ENCODE peak calls at places on chromosomes 12 and 14, in five cellular contexts. H is IMR-90, M is fibroblast of villous mesenchyme, O is RWPE2, P is lung. T is an unnamed sample.

GRCh38 chr14:67493092-67493717 is 4.7 kb upstream of the TMEM229B start:
- DNase-seq in H (no peak), M (no peak), O (no peak), P (no peak), T (no peak)

GRCh38 chr14:42421377-42422078 is 814.9 kb downstream of the LRFN5 start:
- DNase-seq in H (no peak), M (no peak), O (no peak), P (no peak), T (no peak)

GRCh38 chr12:118645219-118645618 is 268.9 kb downstream of the SUDS3 start:
- DNase-seq in H (no peak), M (no peak), O (no peak), P (no peak), T (no peak)

GRCh38 chr12:57627504-57628279 is 5.3 kb downstream of the B4GALNT1 start:
- DNase-seq in H (no peak), M (no peak), O (peak; percentile 59), P (no peak), T (no peak)

GRCh38 chr12:98901189-98901588 is 256.1 kb downstream of the APAF1 start:
- DNase-seq in H (no peak), M (no peak), O (no peak), P (no peak), T (no peak)

GRCh38 chr12:54437243-54437642 is 18.2 kb upstream of the ITGA5 start:
- DNase-seq in H (no peak), M (no peak), O (no peak), P (no peak), T (no peak)

GRCh38 chr12:54428050-54429013 is 9.3 kb upstream of the ITGA5 start:
- DNase-seq in H (peak; percentile 68), M (peak; percentile 45), O (peak; percentile 89), P (no peak), T (no peak)

GRCh38 chr14:54355698-54356097 is 41.1 kb upstream of the CDKN3 start:
- DNase-seq in H (no peak), M (no peak), O (no peak), P (no peak), T (no peak)

GRCh38 chr12:26346748-26347147 is 151.4 kb downstream of the SSPN start:
- DNase-seq in H (peak; percentile 62), M (peak; percentile 3), O (no peak), P (no peak), T (no peak)

GRCh38 chr14:100592461-100592871 is 5.2 kb upstream of the BEGAIN start:
- DNase-seq in H (no peak), M (no peak), O (peak; percentile 70), P (no peak), T (no peak)

GRCh38 chr14:21894003-21894897 is 220.6 kb upstream of the OR4E1 start:
- DNase-seq in H (no peak), M (no peak), O (no peak), P (no peak), T (no peak)

GRCh38 chr12:132026796-132027500 is 77.2 kb downstream of the EP400 start:
- DNase-seq in H (no peak), M (no peak), O (no peak), P (no peak), T (no peak)

GRCh38 chr14:73014105-73014504 is 12.8 kb downstream of the ZFYVE1 start:
- DNase-seq in H (peak; percentile 83), M (peak; percentile 42), O (no peak), P (no peak), T (no peak)

GRCh38 chr12:75212072-75212471 is 2.4 kb upstream of the KCNC2 start:
- DNase-seq in H (no peak), M (no peak), O (no peak), P (no peak), T (no peak)

GRCh38 chr12:103523771-103524170 is 28.0 kb upstream of the C12orf42 start:
- DNase-seq in H (no peak), M (no peak), O (no peak), P (no peak), T (no peak)

GRCh38 chr12:4909734-4910501 is at the start of gene KCNA1:
- DNase-seq in H (no peak), M (no peak), O (no peak), P (no peak), T (no peak)

GRCh38 chr12:91467686-91468085 is 285.1 kb upstream of the DCN start:
- DNase-seq in H (no peak), M (no peak), O (no peak), P (no peak), T (no peak)

GRCh38 chr14:24113379-24113800 is 1.2 kb upstream of the DCAF11 start:
- DNase-seq in H (no peak), M (no peak), O (no peak), P (no peak), T (no peak)

GRCh38 chr12:26112703-26113147 is 12.1 kb downstream of the BHLHE41 start:
- DNase-seq in H (peak; percentile 22), M (peak; percentile 19), O (no peak), P (no peak), T (no peak)

GRCh38 chr12:116222358-116222757 is 55.1 kb downstream of the MED13L start:
- DNase-seq in H (peak; percentile 94), M (peak; percentile 87), O (peak; percentile 66), P (peak; percentile 85), T (peak; percentile 47)

GRCh38 chr14:50039734-50040400 is 76.5 kb downstream of the VCPKMT start:
- DNase-seq in H (no peak), M (peak; percentile 87), O (no peak), P (peak; percentile 38), T (no peak)

GRCh38 chr14:71231521-71232393 is 324.5 kb downstream of the PCNX1 start:
- DNase-seq in H (no peak), M (no peak), O (no peak), P (no peak), T (no peak)

GRCh38 chr14:68109132-68109531 is 289.6 kb downstream of the RAD51B start:
- DNase-seq in H (peak; percentile 49), M (peak; percentile 76), O (no peak), P (no peak), T (no peak)

GRCh38 chr12:53101266-53101665 is 2.0 kb upstream of the SOAT2 start:
- DNase-seq in H (no peak), M (no peak), O (no peak), P (no peak), T (no peak)

GRCh38 chr12:94500831-94501567 is 41.3 kb upstream of the CEP83 start:
- DNase-seq in H (no peak), M (no peak), O (no peak), P (no peak), T (no peak)

GRCh38 chr14:71324767-71325272 is 417.6 kb downstream of the PCNX1 start:
- DNase-seq in H (peak; percentile 38), M (peak; percentile 55), O (no peak), P (no peak), T (no peak)

GRCh38 chr14:74860179-74860578 is 15.8 kb downstream of the PROX2 start:
- DNase-seq in H (no peak), M (no peak), O (no peak), P (no peak), T (no peak)

GRCh38 chr12:47753021-47754001 is 5.4 kb downstream of the RAPGEF3 start:
- DNase-seq in H (no peak), M (peak; percentile 22), O (no peak), P (peak; percentile 83), T (no peak)
- TF ChIP-seq CTCF in H (no peak), M (no peak), O (no peak), P (no peak), T (no peak)

DNA sequence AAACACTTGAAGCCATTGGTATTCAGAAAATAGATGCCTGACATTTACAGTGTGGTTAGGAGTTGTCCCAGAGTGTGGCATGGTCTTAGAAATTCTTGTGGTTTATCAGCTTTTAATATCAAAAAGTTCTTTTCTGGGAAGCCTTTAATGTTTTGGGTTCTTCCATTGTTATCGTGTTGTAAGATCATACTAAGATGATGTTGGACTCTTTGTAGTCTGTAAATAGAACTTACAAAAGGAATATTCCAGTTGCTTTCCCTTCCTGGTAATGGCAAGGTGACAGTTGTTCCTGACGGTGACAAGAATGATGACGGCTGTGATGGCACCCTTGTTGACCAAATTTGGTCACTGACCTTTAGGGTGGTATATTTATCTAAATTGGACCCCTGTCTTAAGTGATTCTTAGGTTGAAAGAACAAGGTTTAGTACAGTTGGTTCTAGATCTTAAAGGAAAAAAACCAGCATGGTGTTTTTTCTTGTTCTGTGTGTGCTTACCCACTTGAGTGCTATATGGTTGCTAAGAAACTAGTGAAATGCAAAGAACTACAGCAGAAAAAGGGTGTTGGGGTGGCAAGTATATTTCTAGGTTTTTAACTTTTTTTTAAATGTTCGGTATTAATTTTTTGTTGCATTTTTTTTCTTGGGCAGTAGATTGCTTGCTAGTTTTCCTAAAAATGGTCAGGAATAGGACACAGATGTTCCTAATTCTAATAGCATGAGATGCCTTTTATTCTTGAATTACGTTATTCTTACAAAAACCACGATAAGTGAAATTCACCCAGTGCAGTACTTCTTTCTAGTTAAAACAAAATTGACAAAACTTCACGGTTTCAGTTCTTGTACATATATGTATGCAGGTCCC is 2.1 kb downstream of the ATP2A2 start:
- DNase-seq in H (no peak), M (no peak), O (no peak), P (no peak), T (no peak)
- H3K4me3 ChIP-seq in H (peak overlapping the region; percentile 73), M (peak overlapping the region; percentile 88), O (peak overlapping the region; percentile 66), P (no peak overlapping the region), T (peak overlapping the region; percentile 95)

GRCh38 chr14:20642182-20642581 is 691 bp upstream of the OR6S1 start:
- DNase-seq in H (no peak), M (no peak), O (no peak), P (no peak), T (no peak)

GRCh38 chr14:20641591-20641990 is at the start of gene OR6S1:
- DNase-seq in H (no peak), M (no peak), O (no peak), P (no peak), T (no peak)

DNA sequence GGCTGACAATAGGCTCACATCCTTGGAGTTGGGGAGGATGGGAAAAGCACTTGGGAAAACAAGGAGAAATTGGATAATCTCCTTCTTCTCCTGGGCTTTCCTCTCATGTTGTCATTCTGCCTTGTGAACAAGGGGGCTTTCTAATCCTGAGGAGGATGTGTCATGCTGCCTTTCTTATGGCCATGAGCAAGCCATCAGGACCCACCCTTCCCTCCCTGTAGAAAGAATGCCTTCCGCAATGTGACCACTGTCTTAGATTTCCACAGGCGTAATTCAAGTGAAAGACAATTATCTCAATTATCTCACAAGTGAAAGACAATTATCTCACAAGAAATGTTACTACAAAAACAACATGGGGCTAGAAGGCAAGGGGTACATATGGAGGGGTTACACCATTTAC is 3.0 kb upstream of the OR6S1 start:
- DNase-seq in H (no peak), M (no peak), O (no peak), P (no peak), T (no peak)
- TF ChIP-seq CTCF in H (no peak), M (no peak), O (no peak), P (no peak), T (no peak)

DNA sequence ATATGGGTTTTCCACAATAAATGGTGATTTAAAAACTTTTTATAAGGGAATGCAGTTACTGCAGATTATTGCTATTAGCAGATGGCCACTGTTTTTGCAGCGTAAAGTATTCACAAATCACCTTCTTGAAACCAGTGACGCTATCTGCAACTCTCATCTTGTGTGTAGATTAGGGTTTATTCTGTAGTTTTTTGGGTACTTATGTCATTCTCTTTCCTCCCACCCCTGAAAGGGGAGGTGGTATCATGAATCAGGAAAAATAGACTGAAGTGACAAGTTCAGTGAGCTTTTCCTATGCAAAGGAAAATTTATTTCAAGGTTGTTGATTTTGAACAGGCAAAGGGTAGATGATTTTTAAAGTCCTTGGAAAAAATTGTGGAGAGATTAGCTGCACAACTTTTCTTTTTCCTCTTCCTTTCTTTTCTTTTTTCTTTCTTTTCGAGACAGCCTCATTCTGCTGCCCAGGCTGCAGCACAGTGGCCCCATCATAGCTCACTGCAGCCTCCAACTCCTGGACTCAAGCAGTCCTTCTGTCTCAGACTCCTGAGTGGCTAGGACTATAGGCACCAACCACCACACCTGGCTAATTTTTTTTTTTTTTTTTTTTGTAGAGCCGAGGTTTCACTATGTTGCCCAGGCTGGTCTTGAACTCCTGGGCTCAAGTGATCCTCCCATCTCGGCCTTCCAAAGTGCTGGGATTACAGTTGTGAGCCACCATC is 1.6 kb downstream of the FRS2 start:
- DNase-seq in H (peak; percentile 8), M (no peak), O (no peak), P (no peak), T (no peak)
- H3K4me3 ChIP-seq in H (peak overlapping the region; percentile 87), M (peak overlapping the region; percentile 69), O (peak overlapping the region; percentile 96), P (no peak overlapping the region), T (peak overlapping the region; percentile 79)